ENCODE peak calls at places on chromosomes 5 and 9, in seven cellular contexts. B is neural progenitor cell, M is neuronal stem cell, E is endodermal cell, F is astrocyte, Q is fibroblast of lung, A is mammary epithelial cell. S is an unnamed sample.

GRCh38 chr5:138725153-138725884 is 27.9 kb upstream of the CTNNA1 start:
- DNase-seq in M (peak; percentile 24), F (peak; percentile 65), Q (peak; percentile 38), E (peak; percentile 93), A (peak; percentile 97), B (peak; percentile 66), S (peak; percentile 25)

GRCh38 chr9:93825348-93826115 is 129.6 kb downstream of the BARX1 start:
- DNase-seq in A (no peak), Q (no peak), M (no peak), B (no peak), F (no peak), E (peak; percentile 39), S (no peak)

GRCh38 chr9:78879324-78880100 is 582.6 kb downstream of the PSAT1 start:
- DNase-seq in E (no peak), B (no peak), M (no peak), Q (no peak), F (no peak), A (no peak), S (no peak)

GRCh38 chr9:131620764-131621520 is 75.6 kb downstream of the PRRT1B start:
- DNase-seq in E (no peak), F (no peak), B (no peak), M (no peak), Q (no peak), A (no peak), S (no peak)

GRCh38 chr9:105053209-105053652 is 125.3 kb upstream of the ABCA1 start:
- DNase-seq in E (no peak), M (no peak), Q (peak; percentile 81), F (peak; percentile 92), B (no peak), A (peak; percentile 92), S (no peak)

GRCh38 chr5:142807378-142807911 is 37.3 kb downstream of the ARHGAP26 start:
- DNase-seq in B (no peak), A (no peak), F (no peak), M (no peak), Q (peak; percentile 36), E (no peak), S (no peak)

GRCh38 chr5:166088389-166089039 is 2202.9 kb upstream of the WWC1 start:
- DNase-seq in F (no peak), Q (no peak), B (peak; percentile 23), M (no peak), A (no peak), E (no peak), S (peak; percentile 48)

GRCh38 chr9:38371495-38371894 is 21.0 kb upstream of the ALDH1B1 start:
- DNase-seq in F (peak; percentile 34), E (peak; percentile 61), A (peak; percentile 52), Q (peak; percentile 11), B (peak; percentile 21), M (no peak), S (no peak)

GRCh38 chr5:14342306-14342705 is 199.2 kb downstream of the TRIO start:
- DNase-seq in A (no peak), F (no peak), B (no peak), E (no peak), M (no peak), Q (peak; percentile 31), S (no peak)

GRCh38 chr5:56908942-56909293 is 478 bp upstream of the SETD9 start:
- DNase-seq in F (no peak), A (peak; percentile 2), E (no peak), B (no peak), Q (peak; percentile 9), M (peak; percentile 14), S (no peak)

GRCh38 chr9:34493972-34494535 is 28.7 kb downstream of the ENHO start:
- DNase-seq in B (peak; percentile 84), A (peak; percentile 19), Q (peak; percentile 44), F (peak; percentile 31), M (peak; percentile 70), E (peak; percentile 91), S (no peak)

GRCh38 chr5:103112910-103113309 is 7.0 kb downstream of the GIN1 start:
- DNase-seq in M (no peak), Q (no peak), B (no peak), F (no peak), A (no peak), E (no peak), S (no peak)

GRCh38 chr5:88885043-88885442 is 2.1 kb upstream of the MEF2C start:
- DNase-seq in F (no peak), A (no peak), E (no peak), M (no peak), Q (no peak), B (no peak), S (no peak)

GRCh38 chr5:119328753-119329602 is 26.8 kb upstream of the TNFAIP8 start:
- DNase-seq in F (peak; percentile 75), A (no peak), E (no peak), M (no peak), B (no peak), Q (peak; percentile 93), S (no peak)

GRCh38 chr5:172561151-172561550 is 79.9 kb upstream of the NEURL1B start:
- DNase-seq in F (peak; percentile 5), M (no peak), Q (peak; percentile 44), A (peak; percentile 93), E (no peak), B (no peak), S (no peak)

GRCh38 chr9:96169488-96169887 is 132.5 kb downstream of the HSD17B3 start:
- DNase-seq in F (no peak), Q (peak; percentile 63), M (peak; percentile 69), A (no peak), B (peak; percentile 94), E (peak; percentile 81), S (peak; percentile 65)

GRCh38 chr5:43413966-43414365 is 1.8 kb upstream of the CCL28 start:
- DNase-seq in M (no peak), Q (no peak), E (no peak), B (no peak), A (no peak), F (no peak), S (no peak)

DNA sequence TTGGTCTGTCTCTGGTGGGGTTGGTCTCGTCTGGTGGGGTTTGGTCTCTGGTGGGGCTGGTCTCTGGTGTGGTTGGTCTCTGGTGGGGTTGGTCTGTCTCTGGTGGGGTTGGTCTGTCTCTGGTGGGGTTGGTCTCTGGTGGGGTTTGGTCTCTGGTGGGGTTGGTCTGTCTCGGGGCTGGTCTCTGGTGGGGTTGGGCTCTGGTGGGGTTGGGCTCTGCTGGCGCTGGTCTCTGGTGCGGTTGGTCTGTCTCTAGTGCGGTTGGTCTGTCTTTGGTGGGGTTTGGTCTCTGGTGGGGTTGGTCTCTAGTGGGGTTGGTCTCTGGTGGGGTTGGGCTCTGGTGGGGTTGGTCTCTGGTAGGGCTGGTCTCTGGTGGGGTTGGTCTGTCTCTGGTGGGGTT is 16.3 kb upstream of the CD74 start:
- DNase-seq in F (no peak), A (no peak), B (no peak), E (no peak), Q (no peak), M (no peak), S (no peak)
- H3K9ac ChIP-seq in F (no peak overlapping the region), A (no peak overlapping the region), B (no peak overlapping the region), E (no peak overlapping the region), Q (no peak overlapping the region), M (no peak overlapping the region), S (no peak overlapping the region)

GRCh38 chr9:73979894-73980264 is 517.3 kb upstream of the RORB start:
- DNase-seq in Q (no peak), E (no peak), A (no peak), B (no peak), M (no peak), F (no peak), S (no peak)
- H3K4me3 ChIP-seq in Q (no peak overlapping the region), E (no peak overlapping the region), A (no peak overlapping the region), B (no peak overlapping the region), M (no peak overlapping the region), F (no peak overlapping the region), S (no peak overlapping the region)

GRCh38 chr9:122374885-122375420 is 4.1 kb downstream of the PTGS1 start:
- DNase-seq in E (peak; percentile 78), Q (peak; percentile 75), F (peak; percentile 37), A (no peak), B (peak; percentile 51), M (no peak), S (no peak)

GRCh38 chr9:122370303-122370702 is 521 bp upstream of the PTGS1 start:
- DNase-seq in A (no peak), F (no peak), E (no peak), Q (no peak), B (no peak), M (no peak), S (no peak)

GRCh38 chr9:122370869-122371467 is at the start of gene PTGS1:
- DNase-seq in B (peak; percentile 74), M (no peak), A (no peak), F (no peak), E (peak; percentile 84), Q (peak; percentile 40), S (no peak)

GRCh38 chr9:122371851-122372250 is 1.0 kb downstream of the PTGS1 start:
- DNase-seq in Q (no peak), A (no peak), M (no peak), E (no peak), F (no peak), B (no peak), S (no peak)

GRCh38 chr9:122372856-122373845 is 2.3 kb downstream of the PTGS1 start:
- DNase-seq in F (no peak), Q (no peak), M (no peak), E (no peak), B (no peak), A (no peak), S (no peak)
- H3K27me3 ChIP-seq in F (peaks cover 22% of the 10 kb centered on the region), Q (no peaks in the 10 kb centered on the region), M (peaks cover 24% of the 10 kb centered on the region), E (peaks cover 63% of the 10 kb centered on the region), B (peaks cover 53% of the 10 kb centered on the region), A (no peaks in the 10 kb centered on the region), S (peaks cover 54% of the 10 kb centered on the region)

GRCh38 chr9:134639994-134640393 is 1.6 kb upstream of the COL5A1 start:
- DNase-seq in M (no peak), B (no peak), F (no peak), E (peak; percentile 65), A (no peak), Q (no peak), S (no peak)

GRCh38 chr9:134637241-134637640 is 4.4 kb upstream of the COL5A1 start:
- DNase-seq in M (no peak), F (peak; percentile 52), Q (peak; percentile 69), B (no peak), E (no peak), A (no peak), S (no peak)

GRCh38 chr9:134636142-134636507 is 5.5 kb upstream of the COL5A1 start:
- DNase-seq in M (no peak), B (no peak), E (no peak), F (no peak), Q (no peak), A (no peak), S (no peak)

GRCh38 chr9:134638503-134639090 is 3.0 kb upstream of the COL5A1 start:
- DNase-seq in F (no peak), E (no peak), A (no peak), B (no peak), Q (no peak), M (no peak), S (no peak)

DNA sequence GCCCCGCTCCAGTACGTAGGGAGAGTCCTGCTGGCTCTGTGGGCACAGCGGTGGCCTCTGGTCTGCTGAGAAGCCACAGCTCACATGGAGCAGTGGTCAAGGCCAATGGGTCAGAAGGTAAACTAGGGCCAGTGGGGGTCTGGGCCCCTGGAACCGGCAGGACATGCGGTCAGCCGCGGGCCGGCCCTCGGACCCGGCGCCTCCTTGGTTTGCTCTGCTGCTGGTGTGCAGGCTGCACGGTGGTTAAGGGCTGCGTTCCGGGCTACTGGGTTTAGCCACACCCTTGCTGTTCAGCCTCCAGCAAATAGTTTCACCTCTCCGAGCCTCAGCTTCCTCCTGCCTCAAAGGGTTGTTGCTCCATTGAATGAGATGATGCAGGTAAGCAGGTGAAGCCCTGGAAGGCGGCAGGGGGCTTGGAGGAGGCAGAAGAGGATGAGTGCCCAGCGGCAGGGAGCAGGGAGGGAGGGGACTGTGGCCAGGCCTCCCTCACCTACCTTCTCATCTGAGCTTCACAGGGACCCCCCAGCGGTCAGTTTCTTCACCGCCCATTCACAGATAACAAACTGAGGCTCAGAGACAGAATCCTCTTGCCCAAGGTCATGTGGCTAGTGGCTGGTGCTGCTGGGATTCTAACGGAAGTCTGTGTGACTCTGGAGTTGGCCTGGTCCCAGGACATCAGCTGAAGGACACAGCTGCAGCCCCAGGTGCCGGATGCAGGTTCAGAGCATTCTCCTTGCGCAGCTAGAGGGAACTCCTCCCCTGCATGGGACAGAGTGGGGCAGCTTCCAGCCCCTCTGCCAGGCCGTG is 3.7 kb upstream of the COL5A1 start:
- DNase-seq in F (no peak), E (no peak), Q (no peak), B (no peak), A (no peak), M (no peak), S (no peak)
- H3K9ac ChIP-seq in F (no peak overlapping the region), E (no peak overlapping the region), Q (no peak overlapping the region), B (no peak overlapping the region), A (no peak overlapping the region), M (no peak overlapping the region), S (no peak overlapping the region)